ENCODE peak calls at places on chromosomes 7 and 10, in four cellular contexts. I is IMR-90, U is HCT116, S is A549. H is an unnamed sample.

GRCh38 chr10:95329296-95329695 is 38.5 kb upstream of the PDLIM1 start:
- DNase-seq in I (peak), U (no peak), S (no peak), H (no peak)

GRCh38 chr10:78000206-78000605 is 29.1 kb downstream of the POLR3A start:
- DNase-seq in I (no peak), U (no peak), S (no peak), H (no peak)

GRCh38 chr10:131815366-131816156 is 85.2 kb upstream of the PPP2R2D start:
- DNase-seq in I (no peak), U (no peak), S (no peak), H (no peak)

GRCh38 chr10:105044902-105045301 is 403.8 kb downstream of the SORCS3 start:
- DNase-seq in I (no peak), U (no peak), S (no peak), H (no peak)

GRCh38 chr7:114087674-114088539 is 169.1 kb upstream of the PPP1R3A start:
- DNase-seq in I (no peak), U (no peak), S (no peak), H (no peak)

GRCh38 chr7:90613088-90613498 is 17.0 kb downstream of the CDK14 start:
- DNase-seq in I (peak), U (no peak), S (no peak), H (no peak)

GRCh38 chr7:127940365-127941160 is 90.7 kb downstream of the LRRC4 start:
- DNase-seq in I (no peak), U (no peak), S (no peak), H (no peak)

GRCh38 chr7:71750290-71750689 is 618.3 kb downstream of the GALNT17 start:
- DNase-seq in I (no peak), U (no peak), S (no peak), H (no peak)

GRCh38 chr10:59718246-59718645 is 8.6 kb upstream of the SLC16A9 start:
- DNase-seq in I (no peak), U (no peak), S (no peak), H (no peak)

GRCh38 chr7:1458676-1459511 is at the start of gene MICALL2:
- DNase-seq in I (peak), U (peak), S (peak), H (peak)

GRCh38 chr10:129305046-129305445 is 162.0 kb upstream of the MGMT start:
- DNase-seq in I (no peak), U (no peak), S (no peak), H (no peak)

GRCh38 chr7:41816111-41816510 is 113.2 kb upstream of the INHBA start:
- DNase-seq in I (no peak), U (no peak), S (no peak), H (no peak)

GRCh38 chr10:43293677-43294057 is 26.8 kb upstream of the RASGEF1A start:
- DNase-seq in I (no peak), U (no peak), S (no peak), H (no peak)

GRCh38 chr7:151079199-151079910 is 1.3 kb downstream of the FASTK start:
- DNase-seq in I (no peak), U (no peak), S (no peak), H (no peak)

GRCh38 chr7:95213148-95213547 is 111.2 kb downstream of the PON1 start:
- DNase-seq in I (no peak), U (no peak), S (no peak), H (no peak)

GRCh38 chr10:76080991-76081390 is 649.6 kb downstream of the LRMDA start:
- DNase-seq in I (peak), U (no peak), S (no peak), H (no peak)

GRCh38 chr10:123129553-123130271 is 6.1 kb upstream of the HMX3 start:
- DNase-seq in I (no peak), U (no peak), S (no peak), H (no peak)

GRCh38 chr10:118106426-118106825 is 59.7 kb upstream of the RAB11FIP2 start:
- DNase-seq in I (peak), U (peak), S (no peak), H (peak)

GRCh38 chr10:70660722-70661121 is 11.6 kb upstream of the ADAMTS14 start:
- DNase-seq in I (no peak), U (no peak), S (no peak), H (peak)

GRCh38 chr7:279821-280220 is 10.1 kb upstream of the FOXL3 start:
- DNase-seq in I (no peak), U (no peak), S (no peak), H (no peak)

GRCh38 chr10:52744057-52744819 is 28.3 kb downstream of the MBL2 start:
- DNase-seq in I (no peak), U (no peak), S (no peak), H (no peak)

DNA sequence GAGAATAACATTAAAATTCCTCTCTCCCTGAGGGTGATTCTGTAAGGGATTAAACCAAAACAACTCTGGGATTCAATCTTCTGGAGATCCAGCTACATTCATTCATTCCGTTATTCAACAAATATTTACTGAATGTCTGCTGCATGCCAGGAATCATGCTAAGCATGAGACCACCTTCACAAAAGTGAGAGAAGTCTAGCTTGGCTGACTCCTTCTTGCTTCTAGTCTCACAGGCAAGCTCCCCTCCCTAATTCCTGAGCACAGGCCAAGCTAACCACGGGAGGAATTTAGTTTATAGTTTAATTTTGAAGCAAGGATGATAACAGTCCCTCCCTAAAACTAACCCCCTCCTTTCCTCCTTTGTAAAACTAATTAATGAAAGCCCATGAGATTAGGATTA is 113.3 kb downstream of the ITGB8 start:
- DNase-seq in I (peak), U (no peak), S (no peak), H (no peak)
- TF ChIP-seq CEBPB in I (no peak), U (no peak), S (no peak), H (no peak)

DNA sequence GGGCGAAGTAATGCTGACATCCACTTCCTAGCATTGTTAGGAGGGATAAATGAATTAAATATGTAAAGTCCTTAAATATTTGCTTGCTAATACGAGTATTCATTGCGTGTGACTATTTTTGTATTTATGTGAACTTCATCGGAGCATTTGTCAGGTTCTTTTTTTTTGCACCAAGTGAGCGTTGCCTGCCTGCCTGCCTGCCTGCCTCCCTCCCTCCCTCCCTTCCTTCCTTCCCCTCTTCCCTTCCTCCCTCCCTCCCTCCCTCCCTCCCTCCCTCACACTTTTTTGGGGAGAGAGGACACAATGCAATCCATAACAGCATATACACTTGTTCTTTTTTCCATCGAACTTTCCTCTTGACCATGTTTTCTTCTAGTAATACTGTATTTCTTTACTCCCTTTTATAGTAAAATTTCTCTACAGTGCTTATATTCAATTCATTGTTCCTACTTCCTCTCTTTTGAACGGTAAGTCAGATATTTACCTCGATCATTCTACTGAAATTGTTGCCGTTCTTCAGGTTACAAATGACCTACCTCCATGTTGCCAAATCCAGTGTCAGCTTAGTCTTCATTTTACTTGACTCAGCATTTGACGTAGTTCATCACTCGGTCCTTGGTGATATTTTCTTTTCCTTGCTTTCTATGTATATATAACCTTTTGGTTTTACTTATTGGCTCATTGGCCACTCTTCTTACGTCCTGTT is 914 bp downstream of the CCDC7 start:
- DNase-seq in I (peak), U (peak), S (peak), H (peak)
- TF ChIP-seq CEBPB in I (no peak), U (no peak), S (no peak), H (no peak)

GRCh38 chr7:130275826-130276291 is 9.2 kb downstream of the CPA2 start:
- DNase-seq in I (no peak), U (no peak), S (no peak), H (no peak)
- TF ChIP-seq CEBPB in I (no peak), U (no peak), S (no peak), H (no peak)

DNA sequence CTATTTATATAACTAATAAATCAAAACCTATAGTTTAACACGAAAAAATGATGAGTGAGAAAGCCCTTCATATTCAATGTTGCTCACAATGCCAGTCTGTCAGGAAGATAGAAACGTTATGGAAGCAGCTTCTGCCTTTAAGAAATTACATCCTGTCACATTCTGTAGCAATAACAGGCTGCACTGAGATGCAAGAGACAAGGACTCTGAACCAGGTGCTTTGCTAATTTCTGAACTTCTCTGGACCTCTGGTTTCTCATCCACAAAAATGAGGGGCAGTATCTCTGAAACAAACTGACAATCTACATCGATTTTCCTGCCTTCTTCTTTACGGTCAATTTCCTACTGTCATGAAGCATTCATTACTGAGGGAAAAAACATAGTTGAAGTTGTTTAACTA is 234.0 kb downstream of the SNX13 start:
- DNase-seq in I (no peak), U (no peak), S (no peak), H (no peak)
- TF ChIP-seq CEBPB in I (no peak), U (no peak), S (no peak), H (no peak)

GRCh38 chr7:7554021-7554432 is 12.7 kb upstream of the MIOS start:
- DNase-seq in I (no peak), U (no peak), S (no peak), H (no peak)

GRCh38 chr7:7552199-7552598 is 14.5 kb upstream of the MIOS start:
- DNase-seq in I (no peak), U (no peak), S (no peak), H (no peak)

GRCh38 chr7:7553386-7553785 is 13.3 kb upstream of the MIOS start:
- DNase-seq in I (no peak), U (no peak), S (no peak), H (no peak)

GRCh38 chr7:7548407-7548806 is 12.7 kb upstream of the COL28A1 start:
- DNase-seq in I (no peak), U (no peak), S (no peak), H (no peak)

GRCh38 chr7:7550663-7551062 is 15.0 kb upstream of the COL28A1 start:
- DNase-seq in I (no peak), U (no peak), S (no peak), H (no peak)
- TF ChIP-seq CEBPB in I (no peak), U (no peak), S (no peak), H (no peak)

GRCh38 chr10:128040681-128041080 is 85.5 kb downstream of the MKI67 start:
- DNase-seq in I (no peak), U (no peak), S (no peak), H (no peak)

GRCh38 chr10:128036011-128036615 is 90.1 kb downstream of the MKI67 start:
- DNase-seq in I (no peak), U (no peak), S (no peak), H (no peak)

GRCh38 chr10:128040096-128040495 is 86.1 kb downstream of the MKI67 start:
- DNase-seq in I (no peak), U (no peak), S (no peak), H (no peak)

GRCh38 chr10:128035557-128035973 is 90.7 kb downstream of the MKI67 start:
- DNase-seq in I (no peak), U (peak), S (peak), H (peak)

GRCh38 chr10:128036746-128037542 is 89.3 kb downstream of the MKI67 start:
- DNase-seq in I (peak), U (peak), S (no peak), H (no peak)
- TF ChIP-seq CEBPB in I (no peak), U (no peak), S (no peak), H (no peak)

GRCh38 chr10:17841055-17841454 is 31.9 kb downstream of the MRC1 start:
- DNase-seq in I (no peak), U (no peak), S (no peak), H (no peak)

GRCh38 chr10:17838080-17838634 is 29.0 kb downstream of the MRC1 start:
- DNase-seq in I (no peak), U (no peak), S (no peak), H (no peak)

GRCh38 chr10:17833656-17834055 is 24.5 kb downstream of the MRC1 start:
- DNase-seq in I (no peak), U (no peak), S (no peak), H (no peak)

GRCh38 chr10:17835688-17836087 is 26.5 kb downstream of the MRC1 start:
- DNase-seq in I (peak), U (peak), S (peak), H (no peak)

DNA sequence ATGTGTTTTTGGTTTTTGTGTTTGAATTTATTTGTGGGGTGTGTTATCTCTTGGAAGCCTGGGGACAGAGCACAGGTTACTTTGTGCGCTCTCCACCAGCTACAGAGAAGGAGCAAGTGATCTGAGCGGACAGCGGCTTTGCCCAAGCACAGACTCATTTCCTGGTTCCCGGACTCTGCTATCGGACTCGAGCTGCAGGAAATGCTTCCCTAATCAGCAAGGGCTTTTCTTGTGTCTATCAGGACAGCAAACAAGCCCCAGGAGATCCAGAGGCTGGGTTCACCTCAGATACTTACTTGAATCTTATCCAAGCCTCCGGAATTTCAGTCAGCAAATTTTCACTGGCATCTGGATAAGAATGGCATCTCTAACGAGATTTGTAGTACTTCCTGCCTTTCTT is 27.8 kb downstream of the MRC1 start:
- DNase-seq in I (peak), U (no peak), S (peak), H (no peak)
- TF ChIP-seq CEBPB in I (no peak), U (no peak), S (no peak), H (no peak)

DNA sequence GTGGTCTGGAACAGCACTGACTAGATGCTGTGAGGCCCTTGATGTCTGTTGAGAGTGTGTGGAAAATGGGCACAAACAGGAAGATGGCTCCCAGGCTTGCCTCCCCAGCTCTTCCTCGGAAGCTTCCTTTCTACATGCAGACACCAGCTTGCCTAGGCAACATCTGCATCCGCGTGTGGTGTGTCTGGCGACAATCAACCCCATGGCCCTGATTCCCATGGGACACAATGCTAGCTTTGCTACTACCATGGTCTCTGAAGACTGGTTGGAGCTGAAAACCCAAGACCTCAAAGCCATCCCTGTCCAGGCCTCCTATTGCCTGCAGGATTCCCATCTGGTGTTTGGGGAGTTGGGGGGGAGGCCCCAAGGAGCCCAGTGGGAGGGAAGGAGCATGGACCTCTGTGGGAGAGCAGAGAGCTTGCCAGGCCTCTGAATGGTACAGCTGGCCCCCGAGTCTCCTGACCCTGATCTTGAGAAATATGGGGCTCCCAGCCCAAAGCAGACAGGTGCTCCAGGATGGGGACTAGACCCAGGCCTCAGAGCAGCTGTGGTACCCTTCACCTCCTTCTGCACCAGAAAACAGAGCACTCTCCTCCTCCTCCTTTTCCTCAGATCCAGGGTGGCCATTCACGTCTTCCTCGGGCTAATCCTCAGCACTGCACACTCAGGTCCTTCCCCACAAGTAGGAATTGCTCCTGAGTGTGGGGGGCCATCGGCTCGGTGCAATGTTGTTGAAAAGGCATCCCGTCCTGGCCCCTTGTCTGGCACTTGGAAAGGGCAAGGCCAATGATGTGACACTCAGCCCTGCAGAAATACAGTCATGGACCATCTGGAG is 57.6 kb downstream of the ARHGAP22 start:
- DNase-seq in I (no peak), U (no peak), S (no peak), H (no peak)
- TF ChIP-seq CEBPB in I (no peak), U (no peak), S (no peak), H (no peak)